ENCODE peak calls at places on chromosomes 5 and 9, in six cellular contexts. Z, C, Y, I, U and X are unnamed samples.

GRCh38 chr5:56612353-56612752 is 203.0 kb upstream of the MAP3K1 start:
- DNase-seq in Z (no peak), C (no peak), Y (no peak), I (no peak), U (peak), X (no peak)

GRCh38 chr5:91469517-91470165 is 86.5 kb upstream of the ARRDC3 start:
- DNase-seq in Z (no peak), C (no peak), Y (no peak), I (no peak), U (peak), X (no peak)

GRCh38 chr9:68685770-68686169 is 19.3 kb upstream of the PIP5K1B start:
- DNase-seq in Z (no peak), C (no peak), Y (peak), I (peak), U (no peak), X (no peak)

GRCh38 chr5:116769470-116769869 is 194.8 kb upstream of the SEMA6A start:
- DNase-seq in Z (no peak), C (no peak), Y (no peak), I (no peak), U (no peak), X (no peak)

GRCh38 chr9:17614929-17615328 is 36.1 kb downstream of the SH3GL2 start:
- DNase-seq in Z (no peak), C (no peak), Y (no peak), I (no peak), U (no peak), X (no peak)

GRCh38 chr9:93346240-93347112 is 105.0 kb upstream of the FAM120A start:
- DNase-seq in Z (no peak), C (no peak), Y (no peak), I (peak), U (peak), X (no peak)

GRCh38 chr5:86968311-86968753 is 299.4 kb upstream of the RASA1 start:
- DNase-seq in Z (peak), C (no peak), Y (peak), I (peak), U (peak), X (peak)

GRCh38 chr5:156230887-156231286 is 96.1 kb upstream of the SGCD start:
- DNase-seq in Z (no peak), C (no peak), Y (no peak), I (no peak), U (no peak), X (no peak)

GRCh38 chr9:98935064-98935463 is 8.6 kb upstream of the COL15A1 start:
- DNase-seq in Z (no peak), C (no peak), Y (no peak), I (no peak), U (no peak), X (no peak)

GRCh38 chr5:137575211-137575610 is 76.1 kb upstream of the SPOCK1 start:
- DNase-seq in Z (no peak), C (no peak), Y (no peak), I (no peak), U (no peak), X (no peak)
- H3K27ac ChIP-seq in Z (no peak), C (no peak), Y (no peak), I (no peak), U (no peak), X (no peak)

DNA sequence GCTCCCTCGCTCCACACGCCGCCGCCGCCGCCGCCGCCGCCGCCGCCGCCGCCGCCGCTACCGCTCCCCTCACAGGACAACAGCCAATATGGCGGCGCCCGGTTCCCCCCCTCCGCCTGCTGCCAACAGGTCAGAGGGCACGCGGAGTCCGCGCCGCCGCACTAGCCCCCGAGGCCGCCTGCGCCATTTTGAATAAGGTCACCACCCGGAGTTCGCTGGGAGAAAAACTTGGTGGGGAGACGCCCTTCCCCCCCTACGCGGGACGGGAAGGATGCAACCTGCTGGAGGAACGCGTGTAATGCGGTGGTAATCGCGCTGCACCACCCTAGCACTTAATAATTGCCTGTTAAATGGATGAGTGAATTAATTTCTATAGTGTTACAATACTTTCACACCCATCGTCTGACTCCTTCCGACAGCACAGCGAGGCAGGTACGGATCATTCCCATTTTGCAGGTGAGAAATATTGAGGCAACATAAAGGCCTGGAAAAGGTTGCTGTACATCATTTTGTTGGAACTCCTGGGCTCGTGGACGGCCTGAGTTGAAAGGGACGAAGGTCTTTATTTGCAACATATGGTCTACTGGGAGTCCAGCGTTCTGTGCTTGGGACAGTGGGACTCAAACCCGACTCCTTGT is at the start of gene FAM193B:
- DNase-seq in Z (peak), C (no peak), Y (peak), I (peak), U (peak), X (peak)
- TF ChIP-seq CTCF in Z (peak), C (peak), Y (peak), I (peak), U (no peak), X (peak)

GRCh38 chr5:140295414-140295813 is 7.5 kb downstream of the PFDN1 start:
- DNase-seq in Z (no peak), C (peak), Y (peak), I (peak), U (peak), X (peak)
- H3K27ac ChIP-seq in Z (peak), C (no peak), Y (peak), I (no peak), U (no peak), X (no peak)

DNA sequence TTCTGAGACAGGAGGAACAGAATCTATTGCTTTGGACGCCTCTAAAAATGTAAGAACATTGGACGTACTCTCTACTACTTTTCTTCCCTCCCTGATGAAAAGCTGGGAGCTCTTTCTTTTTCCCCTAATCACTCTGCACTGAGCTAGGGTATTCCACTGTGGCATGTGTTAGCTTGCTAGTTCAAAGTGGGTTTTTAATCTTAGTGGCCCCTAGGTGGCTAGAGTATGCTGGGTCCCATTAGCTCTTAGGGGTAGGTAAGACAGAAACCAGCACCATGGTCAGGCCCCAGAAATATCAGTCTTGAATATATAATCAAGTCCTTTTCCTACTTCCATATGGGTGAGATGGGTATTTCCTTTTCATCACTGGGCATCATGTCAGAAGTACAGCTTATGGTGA is 945.2 kb upstream of the PTPRD start:
- DNase-seq in Z (no peak), C (no peak), Y (no peak), I (no peak), U (no peak), X (no peak)
- TF ChIP-seq CTCF in Z (no peak), C (no peak), Y (no peak), I (no peak), U (no peak), X (no peak)